ENCODE peak calls at places on chromosomes 11 and 22, in seven cellular contexts. One of them, this sample, is unnamed.

GRCh38 chr22:32830473-32830872 is 29.0 kb downstream of the TIMP3 start:
- DNase-seq in IMR-90: no peak
- DNase-seq in A549: no peak
- DNase-seq in stomach: no peak
- DNase-seq in astrocyte: no peak
- DNase-seq in MM.1S: no peak
- DNase-seq in CD4-positive, alpha-beta memory T cell: no peak
- DNase-seq in this sample: no peak

GRCh38 chr11:82682003-82682751 is 51.5 kb downstream of the FAM181B start:
- DNase-seq in IMR-90: peak
- DNase-seq in A549: peak
- DNase-seq in stomach: no peak
- DNase-seq in astrocyte: peak
- DNase-seq in MM.1S: peak
- DNase-seq in CD4-positive, alpha-beta memory T cell: no peak
- DNase-seq in this sample: peak

GRCh38 chr22:38305481-38306448 is 11.5 kb downstream of the CSNK1E start:
- DNase-seq in IMR-90: peak
- DNase-seq in A549: no peak
- DNase-seq in stomach: no peak
- DNase-seq in astrocyte: peak
- DNase-seq in MM.1S: peak
- DNase-seq in CD4-positive, alpha-beta memory T cell: peak
- DNase-seq in this sample: no peak

GRCh38 chr11:94494200-94494545 is 389 bp downstream of the ANKRD49 start:
- DNase-seq in IMR-90: no peak
- DNase-seq in A549: no peak
- DNase-seq in stomach: no peak
- DNase-seq in astrocyte: no peak
- DNase-seq in MM.1S: no peak
- DNase-seq in CD4-positive, alpha-beta memory T cell: no peak
- DNase-seq in this sample: no peak

GRCh38 chr11:12631651-12632050 is 42.6 kb upstream of the TEAD1 start:
- DNase-seq in IMR-90: peak
- DNase-seq in A549: no peak
- DNase-seq in stomach: no peak
- DNase-seq in astrocyte: no peak
- DNase-seq in MM.1S: no peak
- DNase-seq in CD4-positive, alpha-beta memory T cell: no peak
- DNase-seq in this sample: no peak

GRCh38 chr22:16922076-16922475 is 85.9 kb downstream of the GAB4 start:
- DNase-seq in IMR-90: no peak
- DNase-seq in A549: no peak
- DNase-seq in stomach: no peak
- DNase-seq in astrocyte: no peak
- DNase-seq in MM.1S: no peak
- DNase-seq in CD4-positive, alpha-beta memory T cell: no peak
- DNase-seq in this sample: no peak

GRCh38 chr11:32659672-32660071 is 76.0 kb downstream of the EIF3M start:
- DNase-seq in IMR-90: no peak
- DNase-seq in A549: no peak
- DNase-seq in stomach: no peak
- DNase-seq in astrocyte: no peak
- DNase-seq in MM.1S: no peak
- DNase-seq in CD4-positive, alpha-beta memory T cell: no peak
- DNase-seq in this sample: no peak

GRCh38 chr11:107789767-107790166 is 68.8 kb downstream of the SLC35F2 start:
- DNase-seq in IMR-90: no peak
- DNase-seq in A549: no peak
- DNase-seq in stomach: no peak
- DNase-seq in astrocyte: no peak
- DNase-seq in MM.1S: no peak
- DNase-seq in CD4-positive, alpha-beta memory T cell: no peak
- DNase-seq in this sample: no peak

GRCh38 chr22:49724030-49724892 is 103.4 kb downstream of the BRD1 start:
- DNase-seq in IMR-90: no peak
- DNase-seq in A549: no peak
- DNase-seq in stomach: no peak
- DNase-seq in astrocyte: no peak
- DNase-seq in MM.1S: no peak
- DNase-seq in CD4-positive, alpha-beta memory T cell: peak
- DNase-seq in this sample: no peak

GRCh38 chr11:46674463-46675287 is 25.7 kb downstream of the ARHGAP1 start:
- DNase-seq in IMR-90: peak
- DNase-seq in A549: no peak
- DNase-seq in stomach: no peak
- DNase-seq in astrocyte: no peak
- DNase-seq in MM.1S: no peak
- DNase-seq in CD4-positive, alpha-beta memory T cell: no peak
- DNase-seq in this sample: peak

GRCh38 chr11:8206251-8207079 is 37.6 kb upstream of the RIC3 start:
- DNase-seq in IMR-90: no peak
- DNase-seq in A549: no peak
- DNase-seq in stomach: peak
- DNase-seq in astrocyte: peak
- DNase-seq in MM.1S: no peak
- DNase-seq in CD4-positive, alpha-beta memory T cell: no peak
- DNase-seq in this sample: no peak

DNA sequence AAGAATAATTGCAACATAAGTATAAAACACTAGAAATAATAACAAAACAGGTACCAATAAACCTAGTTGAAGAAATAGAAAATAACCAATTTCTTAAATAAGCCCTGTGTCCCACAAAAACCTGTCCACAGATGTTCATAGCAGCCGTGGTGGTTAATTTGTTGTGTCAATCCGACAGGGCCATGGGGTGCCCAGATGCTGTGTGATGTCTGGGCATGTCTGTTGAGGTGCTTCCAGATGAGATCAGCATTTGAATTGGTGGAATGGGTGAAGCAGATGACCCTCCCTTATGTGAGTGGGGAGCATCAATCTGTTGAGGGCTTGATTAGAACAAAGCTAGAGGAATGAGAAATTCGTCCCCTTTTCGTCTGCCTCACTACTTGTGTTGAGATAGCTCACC is 2.5 kb upstream of the PLAAT2 start:
- DNase-seq in IMR-90: no peak
- DNase-seq in A549: no peak
- DNase-seq in stomach: no peak
- DNase-seq in astrocyte: no peak
- DNase-seq in MM.1S: no peak
- DNase-seq in CD4-positive, alpha-beta memory T cell: no peak
- DNase-seq in this sample: no peak
- H3K4me3 ChIP-seq in IMR-90: no peak
- H3K4me3 ChIP-seq in A549: no peak
- H3K4me3 ChIP-seq in stomach: no peak
- H3K4me3 ChIP-seq in astrocyte: no peak
- H3K4me3 ChIP-seq in MM.1S: no peak
- H3K4me3 ChIP-seq in CD4-positive, alpha-beta memory T cell: no peak
- H3K4me3 ChIP-seq in this sample: no peak

GRCh38 chr11:72067266-72067665 is 13.1 kb downstream of the NUMA1 start:
- DNase-seq in IMR-90: no peak
- DNase-seq in A549: no peak
- DNase-seq in stomach: no peak
- DNase-seq in astrocyte: no peak
- DNase-seq in MM.1S: no peak
- DNase-seq in CD4-positive, alpha-beta memory T cell: no peak
- DNase-seq in this sample: no peak
- H3K4me3 ChIP-seq in IMR-90: no peak
- H3K4me3 ChIP-seq in A549: no peak
- H3K4me3 ChIP-seq in stomach: no peak
- H3K4me3 ChIP-seq in astrocyte: no peak
- H3K4me3 ChIP-seq in MM.1S: no peak
- H3K4me3 ChIP-seq in CD4-positive, alpha-beta memory T cell: no peak
- H3K4me3 ChIP-seq in this sample: no peak

DNA sequence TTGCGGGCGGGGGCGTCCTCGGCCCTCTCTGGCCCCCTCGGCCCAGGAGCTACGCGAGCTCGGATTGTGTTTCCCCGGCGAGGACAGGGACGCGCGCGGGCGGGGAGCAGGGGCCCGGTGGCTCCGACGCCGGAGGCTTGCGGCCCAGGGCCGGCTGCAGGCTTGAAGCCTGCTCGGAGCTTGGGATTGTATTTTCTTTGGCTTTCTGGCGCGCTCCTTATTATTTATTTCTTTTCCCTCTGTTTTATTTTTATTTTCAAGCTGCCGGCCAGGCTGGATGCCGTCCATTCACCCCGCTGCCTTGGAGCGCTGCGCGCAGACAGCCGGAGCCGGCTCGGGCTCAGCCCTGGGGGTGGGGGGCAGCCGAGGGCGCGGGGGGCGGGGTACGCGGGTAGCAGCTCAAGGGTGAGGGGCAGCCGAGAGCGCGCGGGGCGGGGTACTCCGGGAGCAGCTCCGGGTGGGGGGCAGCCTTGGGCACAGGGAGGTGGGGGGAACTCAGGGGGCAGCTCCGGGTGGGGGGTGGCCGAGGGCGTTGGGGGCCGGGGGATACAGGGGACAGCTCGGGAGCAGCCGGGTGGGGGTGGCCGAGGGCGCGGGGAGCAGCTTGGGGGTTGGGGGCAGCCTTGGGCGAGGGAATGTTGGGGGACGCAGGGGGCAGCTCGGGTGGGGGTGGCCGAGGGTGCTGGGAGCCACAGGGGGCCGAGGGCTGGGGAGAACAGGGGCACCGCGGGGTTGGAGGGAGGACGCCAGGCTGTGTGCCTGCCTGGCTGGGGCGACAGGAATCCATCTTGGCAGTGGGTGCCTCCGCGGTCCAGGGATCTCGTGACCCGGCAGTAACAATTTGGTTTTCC is 42.7 kb downstream of the KCNJ1 start:
- DNase-seq in IMR-90: no peak
- DNase-seq in A549: no peak
- DNase-seq in stomach: no peak
- DNase-seq in astrocyte: no peak
- DNase-seq in MM.1S: no peak
- DNase-seq in CD4-positive, alpha-beta memory T cell: no peak
- DNase-seq in this sample: no peak
- H3K4me3 ChIP-seq in IMR-90: no peak
- H3K4me3 ChIP-seq in A549: no peak
- H3K4me3 ChIP-seq in stomach: peak
- H3K4me3 ChIP-seq in astrocyte: no peak
- H3K4me3 ChIP-seq in MM.1S: no peak
- H3K4me3 ChIP-seq in CD4-positive, alpha-beta memory T cell: no peak
- H3K4me3 ChIP-seq in this sample: no peak

GRCh38 chr11:18566406-18566805 is 22.1 kb downstream of the UEVLD start:
- DNase-seq in IMR-90: peak
- DNase-seq in A549: no peak
- DNase-seq in stomach: no peak
- DNase-seq in astrocyte: no peak
- DNase-seq in MM.1S: no peak
- DNase-seq in CD4-positive, alpha-beta memory T cell: no peak
- DNase-seq in this sample: no peak

GRCh38 chr11:18563090-18563730 is 25.3 kb downstream of the UEVLD start:
- DNase-seq in IMR-90: no peak
- DNase-seq in A549: no peak
- DNase-seq in stomach: no peak
- DNase-seq in astrocyte: no peak
- DNase-seq in MM.1S: no peak
- DNase-seq in CD4-positive, alpha-beta memory T cell: no peak
- DNase-seq in this sample: peak

GRCh38 chr11:18564149-18564548 is 24.4 kb downstream of the UEVLD start:
- DNase-seq in IMR-90: no peak
- DNase-seq in A549: no peak
- DNase-seq in stomach: no peak
- DNase-seq in astrocyte: no peak
- DNase-seq in MM.1S: no peak
- DNase-seq in CD4-positive, alpha-beta memory T cell: no peak
- DNase-seq in this sample: no peak

DNA sequence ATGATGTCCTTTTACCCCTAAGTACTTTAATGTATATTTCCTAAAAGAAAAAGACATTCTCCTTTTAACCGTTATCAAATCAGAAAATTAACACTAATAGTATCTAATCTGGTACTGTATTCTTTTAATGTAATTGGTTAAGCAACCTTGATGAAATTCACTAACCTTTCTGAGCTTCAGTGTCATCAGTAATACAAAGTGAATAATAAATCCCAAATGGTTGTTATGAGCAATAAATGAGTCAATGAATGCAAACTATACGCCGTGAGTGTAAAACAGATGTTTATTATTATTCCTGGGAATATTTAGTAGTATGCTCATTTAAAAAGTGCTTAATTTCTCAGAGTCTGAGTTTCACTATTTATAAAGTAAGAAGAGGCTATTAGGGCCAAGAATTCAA is 21.5 kb downstream of the UEVLD start:
- DNase-seq in IMR-90: peak
- DNase-seq in A549: no peak
- DNase-seq in stomach: no peak
- DNase-seq in astrocyte: no peak
- DNase-seq in MM.1S: no peak
- DNase-seq in CD4-positive, alpha-beta memory T cell: no peak
- DNase-seq in this sample: peak
- H3K4me3 ChIP-seq in IMR-90: no peak
- H3K4me3 ChIP-seq in A549: no peak
- H3K4me3 ChIP-seq in stomach: no peak
- H3K4me3 ChIP-seq in astrocyte: no peak
- H3K4me3 ChIP-seq in MM.1S: no peak
- H3K4me3 ChIP-seq in CD4-positive, alpha-beta memory T cell: no peak
- H3K4me3 ChIP-seq in this sample: no peak

DNA sequence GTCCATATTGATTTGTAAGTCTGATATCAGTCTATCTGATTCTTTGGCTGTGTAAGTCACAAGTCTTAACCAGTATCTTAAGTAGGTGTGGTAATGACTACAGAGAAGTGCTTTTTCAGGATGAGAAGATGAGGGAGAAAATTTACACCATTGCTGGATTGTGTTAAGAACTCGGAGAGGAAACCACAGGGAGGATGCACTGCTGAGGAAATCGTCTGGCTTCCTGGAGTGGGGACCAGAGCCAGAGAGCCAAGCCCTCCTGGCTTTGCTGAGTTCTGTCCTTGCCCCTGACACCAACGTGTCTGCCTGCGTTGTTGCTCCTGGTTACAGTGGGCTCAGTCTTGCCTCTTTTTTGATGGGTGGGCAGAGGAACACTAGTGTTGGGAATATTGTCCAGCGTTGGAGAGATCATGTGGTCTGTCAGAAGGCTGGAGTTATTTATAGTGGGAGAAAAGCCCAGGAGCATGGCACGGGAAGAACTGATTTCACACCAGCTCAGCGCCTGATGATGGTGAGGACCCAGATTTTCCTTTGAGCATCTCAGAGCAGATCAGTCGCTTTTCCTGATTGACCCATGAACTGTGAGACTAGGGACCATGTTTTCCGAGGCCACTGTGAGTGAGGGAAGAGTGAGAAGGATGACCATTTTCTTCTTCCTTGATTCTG is 29.6 kb downstream of the MARK2 start:
- DNase-seq in IMR-90: no peak
- DNase-seq in A549: no peak
- DNase-seq in stomach: no peak
- DNase-seq in astrocyte: no peak
- DNase-seq in MM.1S: no peak
- DNase-seq in CD4-positive, alpha-beta memory T cell: no peak
- DNase-seq in this sample: no peak
- H3K4me3 ChIP-seq in IMR-90: no peak
- H3K4me3 ChIP-seq in A549: no peak
- H3K4me3 ChIP-seq in stomach: no peak
- H3K4me3 ChIP-seq in astrocyte: no peak
- H3K4me3 ChIP-seq in MM.1S: no peak
- H3K4me3 ChIP-seq in CD4-positive, alpha-beta memory T cell: no peak
- H3K4me3 ChIP-seq in this sample: no peak

GRCh38 chr11:65556470-65557279 is 1.5 kb downstream of the LTBP3 start:
- DNase-seq in IMR-90: no peak
- DNase-seq in A549: peak
- DNase-seq in stomach: no peak
- DNase-seq in astrocyte: no peak
- DNase-seq in MM.1S: no peak
- DNase-seq in CD4-positive, alpha-beta memory T cell: peak
- DNase-seq in this sample: peak
- H3K4me3 ChIP-seq in IMR-90: peak
- H3K4me3 ChIP-seq in A549: peak
- H3K4me3 ChIP-seq in stomach: peak
- H3K4me3 ChIP-seq in astrocyte: peak
- H3K4me3 ChIP-seq in MM.1S: no peak
- H3K4me3 ChIP-seq in CD4-positive, alpha-beta memory T cell: peak
- H3K4me3 ChIP-seq in this sample: peak